ENCODE peak calls at places on chromosomes 13 and 19, in seven cellular contexts. X is psoas muscle, T is fibroblast of the aortic adventitia, N is GM23338, L is tibial artery, D is osteocyte, Z is mammary epithelial cell. W is an unnamed sample.
A peak's percentile ranks its signal among the peaks of the same experiment; 100 is the strongest.

GRCh38 chr13:62633448-62633847 is 1217.8 kb upstream of the PCDH20 start:
- DNase-seq in D (no peak), N (no peak), X (no peak), Z (no peak), T (no peak), L (no peak), W (no peak)

GRCh38 chr13:50543767-50544166 is 299.7 kb downstream of the DLEU7 start:
- DNase-seq in Z (no peak), L (no peak), D (no peak), N (peak; percentile 36), X (peak; percentile 22), T (peak; percentile 88), W (peak; percentile 47)

GRCh38 chr19:13029893-13030292 is 34.6 kb downstream of the NFIX start:
- DNase-seq in D (no peak), Z (no peak), T (peak; percentile 50), X (peak; percentile 53), N (peak; percentile 79), L (peak; percentile 73), W (peak; percentile 43)

GRCh38 chr13:33543631-33544030 is 258.1 kb upstream of the STARD13 start:
- DNase-seq in Z (peak; percentile 2), T (peak; percentile 43), D (no peak), X (no peak), N (peak; percentile 32), L (no peak), W (peak; percentile 12)

GRCh38 chr13:44629465-44630183 is 53.5 kb upstream of the TSC22D1 start:
- DNase-seq in D (no peak), N (no peak), L (no peak), T (peak; percentile 93), Z (no peak), X (no peak), W (no peak)

GRCh38 chr13:22736084-22736767 is 444.6 kb upstream of the SGCG start:
- DNase-seq in X (no peak), L (no peak), Z (no peak), T (no peak), N (no peak), D (no peak), W (no peak)

GRCh38 chr13:66409542-66409941 is 820.6 kb downstream of the PCDH9 start:
- DNase-seq in L (no peak), D (no peak), T (no peak), Z (no peak), X (no peak), N (no peak), W (no peak)

GRCh38 chr19:18274776-18275356 is 614 bp upstream of the IQCN start:
- DNase-seq in T (peak; percentile 91), Z (peak; percentile 86), X (peak; percentile 90), D (peak; percentile 93), N (peak; percentile 37), L (peak; percentile 95), W (peak; percentile 94)

GRCh38 chr13:40344270-40345148 is 321.9 kb downstream of the FOXO1 start:
- DNase-seq in Z (no peak), N (no peak), D (no peak), T (peak; percentile 36), L (no peak), X (peak; percentile 50), W (no peak)

GRCh38 chr13:69970521-69970920 is 137.1 kb upstream of the ATXN8OS start:
- DNase-seq in Z (no peak), T (no peak), N (peak; percentile 37), X (no peak), L (no peak), D (no peak), W (peak; percentile 8)

GRCh38 chr13:87884874-87885273 is 213.7 kb downstream of the SLITRK5 start:
- DNase-seq in Z (no peak), X (no peak), T (no peak), D (no peak), N (peak; percentile 40), L (no peak), W (peak; percentile 18)

GRCh38 chr19:36266375-36266961 is 51.6 kb downstream of the ZNF146 start:
- DNase-seq in L (no peak), X (peak; percentile 59), Z (no peak), T (no peak), D (no peak), N (no peak), W (no peak)

GRCh38 chr19:7917292-7918061 is 2.7 kb upstream of the SNAPC2 start:
- DNase-seq in T (peak; percentile 45), Z (no peak), X (no peak), L (peak; percentile 75), D (no peak), N (peak; percentile 83), W (no peak)

GRCh38 chr13:75764251-75764650 is 128.1 kb downstream of the LMO7 start:
- DNase-seq in N (no peak), D (no peak), T (no peak), L (no peak), X (no peak), Z (no peak), W (no peak)

GRCh38 chr19:8030906-8031305 is 21.7 kb upstream of the CCL25 start:
- DNase-seq in X (no peak), L (no peak), N (no peak), D (no peak), Z (no peak), T (no peak), W (no peak)

GRCh38 chr19:33064117-33064777 is 441 bp downstream of the RHPN2 start:
- DNase-seq in N (peak; percentile 79), X (peak; percentile 19), T (peak; percentile 10), Z (no peak), D (no peak), L (no peak), W (peak; percentile 16)

GRCh38 chr13:104281910-104282309 is 1215.7 kb upstream of the SLC10A2 start:
- DNase-seq in X (no peak), D (no peak), Z (no peak), N (no peak), T (no peak), L (no peak), W (no peak)

GRCh38 chr19:50486823-50487515 is 10.3 kb upstream of the GARIN5A start:
- DNase-seq in D (peak; percentile 81), L (no peak), T (peak; percentile 6), N (peak; percentile 97), Z (no peak), X (peak; percentile 66), W (peak; percentile 28)

GRCh38 chr19:17076539-17076919 is 952 bp downstream of the MYO9B start:
- DNase-seq in Z (peak; percentile 27), T (no peak), X (no peak), D (no peak), N (peak; percentile 17), L (no peak), W (peak; percentile 18)

GRCh38 chr19:48749571-48750198 is 2.8 kb downstream of the FUT1 start:
- DNase-seq in N (no peak), D (no peak), T (no peak), Z (no peak), X (no peak), L (no peak), W (no peak)

GRCh38 chr13:80276371-80277289 is 64.3 kb downstream of the SPRY2 start:
- DNase-seq in L (no peak), D (no peak), Z (no peak), T (no peak), X (no peak), N (peak; percentile 53), W (no peak)

GRCh38 chr19:29467824-29468401 is 57.9 kb upstream of the VSTM2B start:
- DNase-seq in X (no peak), Z (peak; percentile 4), L (no peak), T (peak; percentile 43), N (peak; percentile 69), D (no peak), W (peak; percentile 8)

GRCh38 chr19:54256250-54257115 is 590 bp downstream of the LILRB5 start:
- DNase-seq in D (no peak), L (no peak), X (no peak), T (no peak), Z (no peak), N (no peak), W (no peak)

GRCh38 chr19:54257116-54257480 is at the start of gene LILRB5:
- DNase-seq in X (no peak), T (no peak), L (no peak), D (no peak), N (no peak), Z (no peak), W (no peak)

GRCh38 chr19:54262066-54262465 is 5.0 kb upstream of the LILRB5 start:
- DNase-seq in X (no peak), D (no peak), L (no peak), Z (no peak), T (no peak), N (no peak), W (no peak)

GRCh38 chr19:54266133-54266532 is 9.1 kb upstream of the LILRB5 start:
- DNase-seq in X (peak; percentile 56), Z (peak; percentile 40), D (no peak), T (peak; percentile 68), N (peak; percentile 98), L (no peak), W (peak; percentile 82)

GRCh38 chr19:54262470-54262869 is 5.4 kb upstream of the LILRB5 start:
- DNase-seq in X (no peak), L (no peak), Z (no peak), D (no peak), T (no peak), N (no peak), W (no peak)
- TF ChIP-seq CTCF in X (no peak), L (no peak), Z (no peak), D (no peak), T (no peak), N (no peak), W (no peak)

GRCh38 chr19:47614559-47614958 is 5.6 kb downstream of the BICRA start:
- DNase-seq in Z (no peak), D (no peak), L (no peak), X (no peak), N (no peak), T (no peak), W (no peak)

GRCh38 chr19:47619763-47620162 is 10.8 kb downstream of the BICRA start:
- DNase-seq in X (no peak), D (no peak), N (peak; percentile 87), Z (no peak), L (no peak), T (peak; percentile 41), W (no peak)

GRCh38 chr19:47615714-47616113 is 6.8 kb downstream of the BICRA start:
- DNase-seq in D (no peak), X (no peak), T (no peak), N (no peak), Z (no peak), L (no peak), W (no peak)

GRCh38 chr19:47615230-47615629 is 6.3 kb downstream of the BICRA start:
- DNase-seq in X (no peak), N (no peak), L (no peak), Z (no peak), D (no peak), T (no peak), W (no peak)

GRCh38 chr19:47618771-47619170 is 9.8 kb downstream of the BICRA start:
- DNase-seq in D (no peak), X (peak; percentile 84), L (no peak), T (peak; percentile 56), Z (no peak), N (no peak), W (no peak)
- TF ChIP-seq CTCF in D (no peak), X (no peak), L (no peak), T (no peak), Z (no peak), N (no peak), W (no peak)

GRCh38 chr19:15249560-15249874 is 17.3 kb upstream of the EPHX3 start:
- DNase-seq in T (no peak), L (no peak), D (no peak), X (no peak), N (no peak), Z (no peak), W (no peak)
- TF ChIP-seq CTCF in T (no peak), L (no peak), D (no peak), X (no peak), N (no peak), Z (peak; percentile 25), W (no peak)

GRCh38 chr19:30664358-30665058 is 292.3 kb downstream of the ZNF536 start:
- DNase-seq in D (peak; percentile 53), T (peak; percentile 6), X (peak; percentile 31), N (peak; percentile 83), Z (peak; percentile 30), L (no peak), W (no peak)
- TF ChIP-seq CTCF in D (peak; percentile 16), T (no peak), X (no peak), N (peak; percentile 75), Z (peak; percentile 25), L (no peak), W (peak; percentile 11)